ENCODE peak calls at places on chromosomes 12 and 14, in nine cellular contexts. H is astrocyte of the spinal cord, Y is fibroblast of the aortic adventitia, M is cardiac muscle cell, W is endothelial cell, K is H1, Q is GM13976, V is body of pancreas, C is lung. D is an unnamed sample.

GRCh38 chr12:22499445-22499844 is 44.9 kb downstream of the C2CD5 start:
- DNase-seq in H (no peak), Y (no peak), M (no peak), W (no peak), K (no peak), Q (no peak), V (no peak), C (no peak), D (no peak)

GRCh38 chr12:42589465-42590323 is at the start of gene PRICKLE1:
- DNase-seq in H (peak; percentile 74), Y (peak; percentile 64), M (peak; percentile 74), W (peak; percentile 65), K (peak; percentile 70), Q (peak; percentile 77), V (peak; percentile 34), C (no peak), D (peak; percentile 74)

GRCh38 chr14:44081146-44081545 is 425.9 kb downstream of the FSCB start:
- DNase-seq in H (no peak), Y (no peak), M (no peak), W (no peak), K (no peak), Q (no peak), V (no peak), C (no peak), D (no peak)

GRCh38 chr12:57093412-57094193 is 4.7 kb downstream of the NAB2 start:
- DNase-seq in H (peak; percentile 81), Y (peak; percentile 85), M (peak; percentile 70), W (peak; percentile 72), K (peak; percentile 90), Q (peak; percentile 93), V (peak; percentile 49), C (peak; percentile 77), D (peak; percentile 92)

GRCh38 chr12:82619644-82620043 is 67.1 kb upstream of the TMTC2 start:
- DNase-seq in H (no peak), Y (no peak), M (no peak), W (no peak), K (no peak), Q (no peak), V (no peak), C (no peak), D (no peak)

GRCh38 chr12:101666017-101666728 is 31.3 kb upstream of the CHPT1 start:
- DNase-seq in H (no peak), Y (no peak), M (no peak), W (no peak), K (no peak), Q (no peak), V (no peak), C (no peak), D (no peak)

GRCh38 chr12:87157791-87158190 is 871.4 kb downstream of the C12orf50 start:
- DNase-seq in H (peak; percentile 96), Y (peak; percentile 99), M (no peak), W (no peak), K (no peak), Q (no peak), V (no peak), C (no peak), D (no peak)

GRCh38 chr12:58393152-58393551 is 451.8 kb downstream of the ATP23 start:
- DNase-seq in H (peak; percentile 29), Y (no peak), M (no peak), W (no peak), K (no peak), Q (no peak), V (no peak), C (no peak), D (no peak)

GRCh38 chr12:16030729-16031128 is 119.6 kb downstream of the DERA start:
- DNase-seq in H (no peak), Y (no peak), M (no peak), W (no peak), K (no peak), Q (no peak), V (no peak), C (no peak), D (no peak)

GRCh38 chr14:72901361-72901760 is 7.5 kb upstream of the DPF3 start:
- DNase-seq in H (no peak), Y (no peak), M (no peak), W (no peak), K (no peak), Q (no peak), V (no peak), C (no peak), D (no peak)

GRCh38 chr14:102949062-102949800 is 26.8 kb downstream of the AMN start:
- DNase-seq in H (no peak), Y (no peak), M (no peak), W (no peak), K (no peak), Q (peak; percentile 52), V (no peak), C (no peak), D (peak; percentile 48)

GRCh38 chr14:101962503-101962874 is 1.9 kb upstream of the DYNC1H1 start:
- DNase-seq in H (peak; percentile 95), Y (peak; percentile 85), M (no peak), W (no peak), K (no peak), Q (no peak), V (peak; percentile 92), C (peak; percentile 54), D (no peak)

GRCh38 chr14:93829839-93830481 is 41.7 kb upstream of the PRIMA1 start:
- DNase-seq in H (no peak), Y (no peak), M (no peak), W (no peak), K (no peak), Q (no peak), V (no peak), C (no peak), D (no peak)

GRCh38 chr14:93824076-93824475 is 35.8 kb upstream of the PRIMA1 start:
- DNase-seq in H (no peak), Y (no peak), M (no peak), W (no peak), K (no peak), Q (no peak), V (no peak), C (no peak), D (no peak)

GRCh38 chr14:93825235-93825553 is 36.9 kb upstream of the PRIMA1 start:
- DNase-seq in H (no peak), Y (no peak), M (no peak), W (no peak), K (no peak), Q (no peak), V (no peak), C (no peak), D (no peak)

GRCh38 chr14:93818857-93819256 is 30.6 kb upstream of the PRIMA1 start:
- DNase-seq in H (no peak), Y (no peak), M (no peak), W (no peak), K (no peak), Q (no peak), V (no peak), C (no peak), D (no peak)

DNA sequence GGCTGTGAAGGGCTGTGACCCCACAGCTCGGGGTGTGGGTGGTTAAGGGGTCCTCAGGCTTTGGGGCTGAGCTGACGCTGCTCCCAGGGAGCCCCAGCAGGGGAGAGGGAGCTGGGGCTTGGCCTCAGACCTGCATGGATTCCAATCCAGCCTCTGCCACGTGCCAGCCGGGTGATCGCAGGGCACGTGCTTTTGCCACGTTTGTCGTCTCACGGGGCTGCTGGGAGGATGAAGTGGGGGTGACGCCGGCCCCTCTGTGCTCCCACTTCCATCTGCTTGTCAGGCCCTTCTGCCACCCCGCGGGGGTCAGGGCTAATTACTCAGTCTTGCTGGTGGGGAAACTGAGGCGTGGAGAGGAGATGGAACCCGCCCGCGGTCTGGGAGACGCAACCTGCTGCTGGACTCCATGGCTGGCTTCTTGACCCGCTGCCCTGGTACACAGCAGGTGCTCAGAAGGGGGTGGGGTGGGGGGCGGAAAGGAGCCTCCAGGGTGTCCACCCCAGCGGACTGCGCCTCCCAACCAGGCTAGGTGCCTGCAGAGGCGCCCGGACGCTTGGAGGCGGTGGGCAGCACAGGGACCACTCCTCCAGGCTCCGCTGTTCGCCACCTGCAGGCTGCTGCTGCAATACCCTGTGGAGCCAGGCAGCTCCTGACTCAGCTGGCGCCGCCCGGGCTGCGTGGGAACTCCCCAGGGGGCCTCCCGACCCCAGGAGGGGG is 36.4 kb upstream of the PRIMA1 start:
- DNase-seq in H (no peak), Y (no peak), M (no peak), W (no peak), K (no peak), Q (no peak), V (no peak), C (no peak), D (no peak)
- TF ChIP-seq CTCF in H (no peak), Y (no peak), M (no peak), W (no peak), K (no peak), Q (no peak), V (no peak), C (no peak), D (no peak)

DNA sequence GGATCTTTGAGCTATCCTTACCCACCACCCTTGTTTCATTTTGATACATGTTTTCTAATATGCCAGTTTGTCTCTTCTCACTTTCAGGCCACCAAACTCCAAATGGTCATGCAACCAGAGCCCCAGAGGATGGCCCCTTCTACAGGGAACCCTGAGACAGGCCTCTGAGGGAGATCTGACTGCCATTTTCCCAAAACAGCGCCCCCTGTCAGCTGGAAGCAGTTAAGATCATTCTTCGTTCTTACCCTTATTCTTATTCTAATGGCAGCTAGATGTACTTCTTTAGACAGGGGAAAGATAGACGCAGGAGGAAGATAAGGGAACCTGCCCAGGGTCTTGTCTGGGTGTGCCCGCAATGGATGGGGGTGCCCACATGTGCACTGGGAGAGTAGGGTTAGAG is 38.4 kb downstream of the C12orf56 start:
- DNase-seq in H (no peak), Y (no peak), M (no peak), W (no peak), K (peak; percentile 53), Q (no peak), V (no peak), C (no peak), D (no peak)
- TF ChIP-seq CTCF in H (peak; percentile 9), Y (no peak), M (no peak), W (peak; percentile 21), K (peak; percentile 29), Q (no peak), V (no peak), C (no peak), D (no peak)

GRCh38 chr14:68630611-68631013 is 162.3 kb downstream of the ZFP36L1 start:
- DNase-seq in H (no peak), Y (peak; percentile 19), M (no peak), W (no peak), K (peak; percentile 17), Q (no peak), V (no peak), C (no peak), D (no peak)
- TF ChIP-seq CTCF in H (no peak), Y (no peak), M (no peak), W (no peak), K (no peak), Q (no peak), V (peak; percentile 5), C (no peak), D (no peak)

DNA sequence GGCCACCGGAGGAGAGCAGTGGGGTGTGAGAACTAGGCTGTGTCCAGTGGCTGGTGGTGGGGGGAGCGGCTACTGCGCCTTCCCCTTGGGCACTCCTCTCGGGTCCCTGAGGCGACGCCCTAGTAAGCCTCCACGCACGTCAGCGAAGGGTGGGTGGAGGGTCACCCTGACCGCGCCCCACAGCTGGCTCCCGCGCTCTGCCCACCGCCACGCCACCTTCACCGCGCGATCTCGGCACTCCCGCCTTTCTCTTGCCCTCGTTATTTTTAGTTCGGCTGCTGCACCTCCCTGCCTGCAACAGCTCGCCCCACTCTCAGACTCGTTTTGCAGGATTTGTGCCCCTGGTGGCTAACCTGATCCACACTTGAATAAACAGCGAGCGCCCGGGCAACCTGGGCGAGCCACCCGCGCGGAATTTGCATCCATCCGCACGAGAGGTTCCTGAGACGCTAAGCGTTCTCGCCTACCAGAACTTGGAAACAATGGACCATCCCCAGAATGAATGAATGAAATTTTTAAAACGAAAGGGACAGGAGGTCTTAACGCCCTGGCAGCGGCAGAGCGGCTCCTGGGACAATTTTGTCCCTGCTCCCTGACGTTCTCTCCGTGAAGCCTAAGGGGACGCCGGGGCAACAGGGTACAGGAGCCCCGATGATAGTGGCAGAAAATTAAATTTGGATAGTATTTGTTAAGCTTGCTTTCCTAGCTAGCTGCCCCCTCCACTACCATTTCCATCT is 7.0 kb upstream of the BMP4 start:
- DNase-seq in H (peak; percentile 32), Y (peak; percentile 37), M (peak; percentile 65), W (peak; percentile 57), K (peak; percentile 59), Q (no peak), V (peak; percentile 68), C (peak; percentile 73), D (no peak)
- TF ChIP-seq CTCF in H (peak; percentile 45), Y (peak; percentile 48), M (peak; percentile 47), W (peak; percentile 38), K (peak; percentile 21), Q (no peak), V (peak; percentile 63), C (no peak), D (no peak)

D was measured in GM10248.